ENCODE peak calls at places on chromosome 21, in six cellular contexts. J is fibroblast of lung; T is AG04450; S is fibroblast of the aortic adventitia; G is naive thymus-derived CD4-positive, alpha-beta T cell; N is cardiac fibroblast. M is an unnamed sample.

GRCh38 chr21:36477559-36477958 is 2.4 kb downstream of the CLDN14 start:
- DNase-seq in N (no peak), J (no peak), T (no peak), S (no peak), G (no peak), M (no peak)

GRCh38 chr21:32713726-32714125 is 14.1 kb downstream of the SYNJ1 start:
- DNase-seq in G (no peak), T (no peak), S (no peak), N (no peak), J (no peak), M (no peak)

GRCh38 chr21:31946236-31946635 is 73.4 kb downstream of the HUNK start:
- DNase-seq in J (no peak), G (no peak), N (no peak), S (no peak), T (no peak), M (no peak)

GRCh38 chr21:35349378-35350080 is 300.4 kb upstream of the RUNX1 start:
- DNase-seq in S (peak), G (no peak), T (no peak), N (no peak), J (peak), M (peak)

GRCh38 chr21:36613064-36613463 is 85.9 kb upstream of the SIM2 start:
- DNase-seq in N (no peak), J (peak), S (peak), T (peak), G (no peak), M (no peak)

GRCh38 chr21:33976082-33976979 is 60.7 kb upstream of the ATP5PO start:
- DNase-seq in J (peak), N (peak), T (peak), G (peak), S (peak), M (peak)

GRCh38 chr21:31526040-31526439 is 133.5 kb upstream of the SOD1 start:
- DNase-seq in G (no peak), S (no peak), N (no peak), J (no peak), T (no peak), M (no peak)

GRCh38 chr21:29025328-29025713 is 853 bp downstream of the USP16 start:
- DNase-seq in N (peak), S (no peak), G (peak), T (no peak), J (no peak), M (peak)

GRCh38 chr21:41100826-41101550 is 67.0 kb upstream of the BACE2 start:
- DNase-seq in G (no peak), N (no peak), S (no peak), T (no peak), J (no peak), M (no peak)

GRCh38 chr21:29718081-29718815 is 221.5 kb downstream of the GRIK1 start:
- DNase-seq in J (peak), N (peak), S (peak), G (no peak), T (no peak), M (peak)

GRCh38 chr21:28826569-28826968 is 166.1 kb downstream of the LTN1 start:
- DNase-seq in G (no peak), S (no peak), T (no peak), J (no peak), N (no peak), M (no peak)

DNA sequence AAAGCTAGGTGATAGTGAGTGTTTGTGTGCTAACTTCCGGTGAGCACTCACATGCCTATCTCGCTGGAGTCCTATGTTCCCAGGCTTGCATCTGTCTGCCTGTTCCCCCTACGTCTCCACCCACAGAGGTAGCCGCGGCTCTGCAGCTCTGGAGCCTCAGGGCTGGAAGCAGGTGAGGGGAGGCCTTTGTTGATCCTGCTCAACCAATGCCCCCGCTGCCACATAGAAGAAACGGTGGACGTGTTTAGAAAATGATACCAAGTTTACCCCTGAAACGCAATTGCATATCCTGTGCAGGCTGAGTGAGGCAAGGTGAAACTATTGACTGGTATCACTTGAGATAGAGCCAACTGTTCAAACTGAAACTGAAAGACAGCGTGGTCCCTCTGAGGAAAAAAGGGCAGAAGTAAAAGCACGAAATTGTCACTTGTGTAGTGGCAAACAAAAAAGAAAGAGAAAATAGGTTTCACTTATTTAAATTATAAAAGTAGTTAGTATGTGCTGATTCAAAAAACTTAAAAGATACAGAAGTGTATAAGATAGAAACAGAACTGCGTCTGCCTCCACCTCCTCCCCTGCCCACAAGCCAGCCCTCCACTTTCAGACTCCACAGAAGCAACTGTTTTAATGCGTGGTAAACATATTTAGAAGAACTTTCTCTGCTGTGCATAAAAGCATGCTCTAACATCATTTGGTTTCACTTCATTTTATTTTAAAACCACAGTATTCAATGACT is 38.6 kb upstream of the ETS2 start:
- DNase-seq in S (no peak), G (peak), N (no peak), T (no peak), J (no peak), M (no peak)
- H3K4me3 ChIP-seq in S (no peak), G (peak), N (no peak), T (no peak), J (no peak), M (no peak)

GRCh38 chr21:42403611-42404231 is at the start of gene UBASH3A:
- DNase-seq in T (no peak), J (no peak), S (no peak), N (no peak), G (peak), M (no peak)
- H3K4me3 ChIP-seq in T (no peak), J (no peak), S (no peak), N (no peak), G (peak), M (no peak)

DNA sequence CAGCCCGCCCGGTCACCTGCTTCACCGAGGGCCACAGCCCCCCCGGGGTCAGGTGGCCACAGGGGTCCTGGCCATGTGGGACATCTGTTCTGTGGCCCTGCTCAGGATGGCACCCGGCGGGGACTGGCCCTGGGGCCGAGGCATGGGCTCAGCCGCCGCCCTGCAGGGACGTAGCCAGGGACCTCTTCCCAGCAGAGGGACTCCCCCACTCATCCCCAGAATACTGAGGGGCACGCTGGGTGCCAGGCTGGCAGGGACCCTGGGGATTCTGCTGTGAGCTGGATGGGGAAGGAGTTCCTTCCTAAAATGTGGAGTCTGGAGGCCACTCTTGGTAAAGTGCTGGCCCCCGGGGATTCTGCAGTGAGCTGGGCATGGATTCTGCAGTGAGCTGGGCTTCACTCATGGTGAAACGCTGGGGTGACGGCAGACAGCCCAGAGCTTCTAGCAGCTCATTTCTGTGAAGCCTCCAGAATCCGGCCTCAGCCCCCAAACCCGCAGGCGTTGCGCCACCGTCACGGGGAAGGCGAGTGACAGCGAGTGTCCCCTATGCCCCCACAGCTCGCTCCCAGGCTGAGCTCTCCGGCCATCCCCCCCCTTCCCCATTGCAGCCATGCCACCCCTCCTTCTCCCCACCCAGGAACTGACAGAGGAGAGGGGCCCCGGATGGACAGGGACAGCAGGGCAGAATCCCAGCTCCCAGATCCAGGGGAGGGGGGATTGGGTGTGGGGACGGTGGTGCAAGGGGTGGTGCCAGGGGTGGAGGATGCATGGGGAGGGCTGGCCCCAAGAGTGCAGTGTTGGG is 1.4 kb downstream of the ITGB2 start:
- DNase-seq in S (no peak), J (no peak), G (no peak), N (no peak), T (no peak), M (no peak)
- H3K4me3 ChIP-seq in S (no peak), J (no peak), G (peak), N (no peak), T (no peak), M (no peak)

GRCh38 chr21:39386899-39387298 is 38.0 kb upstream of the HMGN1 start:
- DNase-seq in T (no peak), J (no peak), G (no peak), N (no peak), S (no peak), M (no peak)
- H3K4me3 ChIP-seq in T (no peak), J (peak), G (no peak), N (no peak), S (no peak), M (no peak)

M was measured in fibroblast of mammary gland.